ENCODE peak calls at places on chromosomes 5 and 9, in four cellular contexts. U, D, S and P are unnamed samples.
A peak's percentile ranks its signal among the peaks of the same experiment; 100 is the strongest.

GRCh38 chr5:168409601-168410458 is 76.4 kb upstream of the RARS1 start:
- DNase-seq in S (peak; percentile 79), U (no peak), D (no peak), P (no peak)

GRCh38 chr9:137437691-137438590 is 3.2 kb downstream of the ENTPD8 start:
- DNase-seq in D (peak; percentile 74), U (peak; percentile 21), S (no peak), P (no peak)

GRCh38 chr9:4828776-4829175 is 36.0 kb downstream of the RCL1 start:
- DNase-seq in U (no peak), S (no peak), D (no peak), P (no peak)

GRCh38 chr5:2204366-2205184 is 321.9 kb upstream of the IRX4 start:
- DNase-seq in U (no peak), S (no peak), D (peak; percentile 42), P (no peak)

GRCh38 chr5:93423333-93423714 is 157.7 kb downstream of the NR2F1-AS1 start:
- DNase-seq in U (no peak), S (no peak), D (no peak), P (no peak)

GRCh38 chr9:138072161-138072842 is 194.7 kb downstream of the CACNA1B start:
- DNase-seq in U (peak; percentile 38), S (no peak), D (peak; percentile 49), P (no peak)

GRCh38 chr5:125058185-125058826 is 311.9 kb upstream of the ZNF608 start:
- DNase-seq in U (peak; percentile 29), S (no peak), D (no peak), P (peak; percentile 65)

GRCh38 chr9:117343416-117343815 is 71.4 kb downstream of the ASTN2 start:
- DNase-seq in D (no peak), U (no peak), S (peak; percentile 12), P (no peak)

GRCh38 chr5:50836356-50836755 is 169.9 kb downstream of the PARP8 start:
- DNase-seq in S (no peak), D (no peak), U (no peak), P (no peak)

GRCh38 chr5:157269763-157270272 is 3.9 kb downstream of the CYFIP2 start:
- DNase-seq in D (no peak), S (no peak), U (no peak), P (no peak)
- H3K4me3 ChIP-seq in D (no peak overlapping the region), S (no peak overlapping the region), U (no peak overlapping the region), P (no peak overlapping the region)

GRCh38 chr9:129989362-129989708 is 53.7 kb downstream of the FNBP1 start:
- DNase-seq in U (no peak), D (no peak), S (no peak), P (no peak)

GRCh38 chr9:129989740-129990139 is 53.2 kb downstream of the FNBP1 start:
- DNase-seq in U (no peak), D (no peak), S (no peak), P (no peak)

GRCh38 chr9:129988607-129989361 is 54.2 kb downstream of the FNBP1 start:
- DNase-seq in S (no peak), U (no peak), D (no peak), P (no peak)

GRCh38 chr9:129987941-129988340 is 55.0 kb downstream of the FNBP1 start:
- DNase-seq in S (no peak), D (no peak), U (no peak), P (no peak)

GRCh38 chr9:129990269-129991005 is 52.6 kb downstream of the FNBP1 start:
- DNase-seq in D (no peak), U (no peak), S (no peak), P (no peak)
- H3K4me3 ChIP-seq in D (no peak overlapping the region), U (no peak overlapping the region), S (no peak overlapping the region), P (no peak overlapping the region)

DNA sequence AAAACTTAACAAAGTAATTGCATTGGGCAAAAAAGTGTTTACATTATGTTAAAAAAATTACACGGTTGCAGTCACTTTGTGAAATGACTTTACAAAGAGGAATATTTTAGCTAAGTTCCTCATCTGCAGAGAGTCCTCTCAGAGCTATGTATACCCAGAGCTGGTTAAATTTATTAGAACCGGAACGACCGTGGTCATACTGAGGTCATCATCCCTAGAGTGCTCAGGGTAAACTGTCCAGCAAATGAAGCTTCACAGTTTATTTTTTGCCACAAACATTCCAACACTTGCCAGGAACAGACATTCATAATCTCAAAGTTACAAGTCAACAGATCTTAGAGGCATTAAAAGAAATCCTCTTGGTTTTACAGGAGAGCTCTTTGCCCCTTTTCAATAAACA is 902 bp downstream of the ROPN1L start:
- DNase-seq in U (no peak), D (no peak), S (no peak), P (no peak)
- H3K4me3 ChIP-seq in U (no peak overlapping the region), D (no peak overlapping the region), S (no peak overlapping the region), P (peak overlapping the region; percentile 67)

DNA sequence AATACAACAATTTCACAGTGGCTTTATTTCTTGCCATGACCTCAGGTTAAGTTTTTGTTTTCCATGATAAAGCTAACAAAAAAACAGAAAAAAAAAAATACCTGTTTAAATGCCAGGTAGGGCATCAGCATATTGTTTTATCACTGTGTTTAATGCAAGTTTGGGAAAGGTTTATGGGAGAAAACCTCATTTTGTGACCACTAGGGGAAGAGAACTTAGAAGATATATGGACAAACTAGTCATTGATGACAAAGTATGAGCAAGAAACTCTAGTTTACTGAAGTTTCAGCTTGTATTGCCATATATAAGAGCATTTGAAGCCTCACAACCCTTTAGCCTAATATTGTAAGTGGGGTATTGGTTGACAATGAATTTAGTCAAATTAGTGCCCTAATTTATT is 1431.4 kb upstream of the CDH18 start:
- DNase-seq in U (no peak), S (no peak), D (no peak), P (no peak)
- H3K4me3 ChIP-seq in U (no peak overlapping the region), S (no peak overlapping the region), D (no peak overlapping the region), P (no peak overlapping the region)